ENCODE peak calls at places on chromosomes 7 and 10, in four cellular contexts. One of them, this sample, is unnamed.

GRCh38 chr7:40133561-40134427 is 628 bp downstream of the MPLKIP start:
- DNase-seq in ovary: no peak
- DNase-seq in adrenal gland: peak
- DNase-seq in A549: no peak
- DNase-seq in this sample: peak

GRCh38 chr10:317219-317868 is 182.1 kb downstream of the ZMYND11 start:
- DNase-seq in ovary: no peak
- DNase-seq in A549: no peak
- DNase-seq in adrenal gland: no peak
- DNase-seq in this sample: no peak

GRCh38 chr7:137890449-137890916 is 43.7 kb upstream of the DGKI start:
- DNase-seq in A549: no peak
- DNase-seq in adrenal gland: no peak
- DNase-seq in ovary: no peak
- DNase-seq in this sample: no peak

GRCh38 chr7:47482013-47482761 is 99.7 kb downstream of the TNS3 start:
- DNase-seq in ovary: no peak
- DNase-seq in adrenal gland: peak
- DNase-seq in A549: no peak
- DNase-seq in this sample: peak

GRCh38 chr10:103888113-103888841 is 29.7 kb downstream of the STN1 start:
- DNase-seq in ovary: peak
- DNase-seq in A549: peak
- DNase-seq in adrenal gland: peak
- DNase-seq in this sample: peak

GRCh38 chr7:50853311-50853710 is 70.6 kb upstream of the GRB10 start:
- DNase-seq in ovary: no peak
- DNase-seq in A549: no peak
- DNase-seq in adrenal gland: no peak
- DNase-seq in this sample: no peak

GRCh38 chr7:34946486-34946885 is 90.8 kb downstream of the DPY19L1 start:
- DNase-seq in ovary: no peak
- DNase-seq in adrenal gland: no peak
- DNase-seq in A549: no peak
- DNase-seq in this sample: no peak

GRCh38 chr7:94301024-94301588 is 93.6 kb upstream of the COL1A2 start:
- DNase-seq in ovary: peak
- DNase-seq in A549: peak
- DNase-seq in adrenal gland: peak
- DNase-seq in this sample: peak

GRCh38 chr7:151461096-151461941 is 21.4 kb upstream of the CRYGN start:
- DNase-seq in A549: no peak
- DNase-seq in adrenal gland: no peak
- DNase-seq in ovary: no peak
- DNase-seq in this sample: no peak

GRCh38 chr7:134903073-134903790 is 83.1 kb upstream of the AGBL3 start:
- DNase-seq in A549: no peak
- DNase-seq in ovary: no peak
- DNase-seq in adrenal gland: no peak
- DNase-seq in this sample: no peak

GRCh38 chr10:104123397-104123796 is 1.4 kb downstream of the SFR1 start:
- DNase-seq in adrenal gland: no peak
- DNase-seq in ovary: no peak
- DNase-seq in A549: peak
- DNase-seq in this sample: peak

GRCh38 chr10:48598243-48598935 is 6.5 kb downstream of the ARHGAP22 start:
- DNase-seq in ovary: no peak
- DNase-seq in adrenal gland: no peak
- DNase-seq in A549: no peak
- DNase-seq in this sample: no peak

GRCh38 chr7:136336932-136337331 is 359.8 kb upstream of the MTPN start:
- DNase-seq in adrenal gland: no peak
- DNase-seq in ovary: no peak
- DNase-seq in A549: no peak
- DNase-seq in this sample: no peak

GRCh38 chr10:70462349-70462984 is 16.1 kb upstream of the PALD1 start:
- DNase-seq in ovary: peak
- DNase-seq in A549: peak
- DNase-seq in adrenal gland: peak
- DNase-seq in this sample: no peak

GRCh38 chr10:69506487-69506833 is 55.2 kb downstream of the TSPAN15 start:
- DNase-seq in A549: no peak
- DNase-seq in adrenal gland: no peak
- DNase-seq in ovary: no peak
- DNase-seq in this sample: no peak

GRCh38 chr10:36053271-36053670 is 411.2 kb upstream of the FZD8 start:
- DNase-seq in A549: no peak
- DNase-seq in ovary: no peak
- DNase-seq in adrenal gland: no peak
- DNase-seq in this sample: no peak

GRCh38 chr7:133676805-133677370 is 424.0 kb downstream of the EXOC4 start:
- DNase-seq in A549: peak
- DNase-seq in adrenal gland: no peak
- DNase-seq in ovary: no peak
- DNase-seq in this sample: no peak

GRCh38 chr7:138755831-138756590 is 41.8 kb upstream of the TMEM213 start:
- DNase-seq in A549: no peak
- DNase-seq in adrenal gland: no peak
- DNase-seq in ovary: no peak
- DNase-seq in this sample: no peak

GRCh38 chr10:77592946-77593636 is 44.5 kb downstream of the KCNMA1 start:
- DNase-seq in ovary: no peak
- DNase-seq in adrenal gland: peak
- DNase-seq in A549: peak
- DNase-seq in this sample: no peak

GRCh38 chr10:103685880-103686669 is 169.3 kb downstream of the SH3PXD2A start:
- DNase-seq in ovary: peak
- DNase-seq in A549: peak
- DNase-seq in adrenal gland: peak
- DNase-seq in this sample: peak

GRCh38 chr7:121624922-121625321 is 228.8 kb upstream of the FAM3C start:
- DNase-seq in adrenal gland: peak
- DNase-seq in A549: no peak
- DNase-seq in ovary: no peak
- DNase-seq in this sample: no peak

DNA sequence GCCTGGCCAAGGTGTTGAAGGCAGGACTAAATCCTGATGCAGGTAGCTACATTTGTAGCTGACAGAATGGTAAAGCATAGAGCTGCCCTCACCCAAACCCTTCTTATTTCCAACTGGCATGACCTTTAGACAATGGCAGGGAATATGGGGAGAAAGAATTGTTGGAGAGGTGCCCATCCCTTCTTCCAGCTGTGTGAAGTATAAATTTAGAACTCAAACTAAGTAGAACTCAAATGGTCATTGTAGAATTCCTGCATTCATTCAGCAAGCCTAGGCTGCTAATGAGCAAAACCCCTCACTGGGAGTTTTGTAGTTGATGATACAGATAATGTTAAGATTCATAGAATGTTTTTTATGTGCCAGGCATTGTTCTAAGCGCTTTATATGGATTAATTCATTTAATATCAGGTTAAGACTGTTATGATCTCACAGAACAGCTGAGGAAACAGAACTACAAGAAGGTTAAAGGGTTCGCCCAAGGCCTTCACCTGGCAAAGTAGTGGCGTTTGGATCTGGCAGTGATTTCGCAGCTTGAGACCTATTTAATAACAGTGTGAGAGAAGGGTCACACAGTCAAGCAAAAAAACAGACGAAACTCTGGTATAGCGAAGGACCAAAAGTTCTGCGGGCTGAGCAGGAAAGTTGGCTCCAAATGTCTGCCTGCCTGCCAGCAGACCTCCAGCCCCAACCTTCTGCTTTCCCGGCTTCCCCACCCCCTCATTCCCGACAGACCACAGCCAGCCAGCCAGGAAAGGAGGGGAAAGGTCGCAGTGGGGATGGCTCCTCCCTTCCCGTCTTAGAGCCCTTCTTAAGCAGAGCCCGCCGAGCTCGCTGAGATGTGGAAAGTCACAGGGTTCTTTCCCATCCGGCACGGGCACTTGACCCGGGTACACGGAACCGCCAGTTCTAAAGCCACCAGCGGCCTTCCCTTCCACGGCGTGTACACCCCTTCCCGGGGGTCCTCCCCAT is 1.6 kb upstream of the HILPDA start:
- DNase-seq in ovary: peak
- DNase-seq in A549: no peak
- DNase-seq in adrenal gland: peak
- DNase-seq in this sample: no peak
- TF ChIP-seq POLR2A in ovary: peak
- TF ChIP-seq POLR2A in A549: no peak
- TF ChIP-seq POLR2A in adrenal gland: no peak
- TF ChIP-seq POLR2A in this sample: no peak

GRCh38 chr7:154914580-154915380 is 88.1 kb downstream of the PAXIP1 start:
- DNase-seq in ovary: peak
- DNase-seq in adrenal gland: no peak
- DNase-seq in A549: no peak
- DNase-seq in this sample: peak
- H3K4me3 ChIP-seq in ovary: no peak
- H3K4me3 ChIP-seq in adrenal gland: no peak
- H3K4me3 ChIP-seq in A549: no peak
- H3K4me3 ChIP-seq in this sample: no peak

GRCh38 chr7:91051966-91052365 is 212.3 kb upstream of the FZD1 start:
- DNase-seq in ovary: no peak
- DNase-seq in adrenal gland: no peak
- DNase-seq in A549: no peak
- DNase-seq in this sample: no peak

GRCh38 chr7:91050677-91051076 is 213.6 kb upstream of the FZD1 start:
- DNase-seq in ovary: no peak
- DNase-seq in adrenal gland: no peak
- DNase-seq in A549: no peak
- DNase-seq in this sample: peak

GRCh38 chr7:91054374-91054773 is 209.9 kb upstream of the FZD1 start:
- DNase-seq in A549: no peak
- DNase-seq in ovary: no peak
- DNase-seq in adrenal gland: no peak
- DNase-seq in this sample: no peak

DNA sequence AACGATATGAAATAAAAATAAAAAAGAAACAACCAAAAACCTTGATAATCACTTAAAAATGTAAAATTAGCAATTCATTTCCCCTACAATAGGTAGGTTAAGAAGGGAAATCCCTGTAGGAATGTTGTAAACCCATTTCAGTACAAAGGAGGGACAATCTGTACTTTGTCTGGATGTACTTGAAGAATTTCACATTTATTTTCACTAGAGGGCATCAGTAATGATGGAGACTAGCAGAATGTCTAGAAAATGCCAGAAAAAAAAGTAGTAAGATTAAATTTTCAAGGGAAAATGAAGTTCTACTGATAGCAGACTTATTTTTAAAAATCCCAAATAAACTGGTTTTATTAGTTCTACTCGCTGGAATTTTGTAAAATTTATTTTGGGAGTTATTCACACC is 209.0 kb upstream of the FZD1 start:
- DNase-seq in adrenal gland: no peak
- DNase-seq in ovary: no peak
- DNase-seq in A549: no peak
- DNase-seq in this sample: no peak
- TF ChIP-seq CTCF in adrenal gland: no peak
- TF ChIP-seq CTCF in ovary: no peak
- TF ChIP-seq CTCF in A549: no peak
- TF ChIP-seq CTCF in this sample: no peak

DNA sequence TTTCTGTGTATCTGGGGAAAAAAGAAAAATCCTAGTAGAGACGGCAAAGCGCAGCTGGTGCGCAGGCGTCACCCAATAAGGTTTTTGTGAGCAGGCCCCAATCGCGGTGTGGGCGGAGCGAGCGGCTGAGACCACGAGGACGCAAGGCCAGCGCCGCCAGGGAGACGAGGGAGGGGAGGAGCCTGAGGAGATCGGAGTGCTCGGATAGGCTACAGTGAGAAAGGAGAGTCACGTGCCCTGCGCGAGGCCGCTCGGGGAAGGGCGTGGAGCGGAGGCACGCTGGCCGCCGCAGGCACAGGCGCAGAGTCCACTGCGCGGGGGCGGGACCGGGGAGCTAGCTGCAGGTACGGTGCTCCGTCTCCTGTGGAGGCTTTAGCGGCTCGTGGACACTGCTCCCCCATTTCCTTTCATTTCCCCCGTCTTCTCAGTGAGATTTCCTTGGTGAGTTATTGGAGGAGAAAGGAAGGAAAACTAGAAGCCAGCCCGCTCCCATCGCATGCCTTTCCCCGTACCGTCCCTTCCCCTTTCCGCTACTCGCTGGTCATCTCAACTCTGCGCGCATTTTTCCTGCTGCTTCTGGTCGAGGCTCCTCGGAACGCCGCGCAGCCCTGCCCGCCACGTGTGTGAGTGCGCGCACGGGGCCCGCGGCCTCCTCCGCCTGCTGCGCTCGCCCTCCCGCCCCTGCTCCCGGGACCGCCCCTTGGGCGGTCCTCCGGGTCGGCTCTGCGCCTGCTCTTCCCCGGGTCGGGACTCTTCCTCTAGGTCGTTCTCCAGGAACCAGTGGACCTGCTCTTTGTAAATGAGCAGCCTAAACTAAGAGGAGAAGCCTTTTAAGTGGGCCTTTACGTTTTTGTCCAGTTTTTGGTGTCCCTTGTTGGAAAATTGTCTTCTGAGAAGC is at the start of gene THNSL1:
- DNase-seq in adrenal gland: peak
- DNase-seq in A549: peak
- DNase-seq in ovary: peak
- DNase-seq in this sample: peak
- TF ChIP-seq POLR2A in adrenal gland: peak
- TF ChIP-seq POLR2A in A549: peak
- TF ChIP-seq POLR2A in ovary: peak
- TF ChIP-seq POLR2A in this sample: no peak

GRCh38 chr7:29884399-29885272 is 78.3 kb downstream of the WIPF3 start:
- DNase-seq in A549: no peak
- DNase-seq in adrenal gland: no peak
- DNase-seq in ovary: peak
- DNase-seq in this sample: no peak
- H3K4me3 ChIP-seq in A549: no peak
- H3K4me3 ChIP-seq in adrenal gland: no peak
- H3K4me3 ChIP-seq in ovary: peak
- H3K4me3 ChIP-seq in this sample: no peak

GRCh38 chr7:26990268-26990667 is 105.5 kb downstream of the HOXA1 start:
- DNase-seq in ovary: no peak
- DNase-seq in A549: no peak
- DNase-seq in adrenal gland: no peak
- DNase-seq in this sample: no peak
- TF ChIP-seq CTCF in ovary: no peak
- TF ChIP-seq CTCF in A549: no peak
- TF ChIP-seq CTCF in adrenal gland: no peak
- TF ChIP-seq CTCF in this sample: no peak

GRCh38 chr7:13852281-13852968 is 137.0 kb downstream of the ETV1 start:
- DNase-seq in ovary: no peak
- DNase-seq in adrenal gland: no peak
- DNase-seq in A549: no peak
- DNase-seq in this sample: no peak
- TF ChIP-seq POLR2A in ovary: no peak
- TF ChIP-seq POLR2A in adrenal gland: no peak
- TF ChIP-seq POLR2A in A549: no peak
- TF ChIP-seq POLR2A in this sample: no peak

This sample was measured in NB4.